ENCODE peak calls at places on chromosome 20, in eight cellular contexts. One of them, this sample, is unnamed.

GRCh38 chr20:7841967-7842301 is 98.3 kb downstream of the HAO1 start:
- DNase-seq in Karpas-422: no peak
- DNase-seq in CD4-positive, alpha-beta memory T cell: no peak
- DNase-seq in SJSA1: peak; percentile 28
- DNase-seq in fibroblast of mammary gland: peak; percentile 94
- DNase-seq in brain microvascular endothelial cell: peak; percentile 73
- DNase-seq in prostate gland: no peak
- DNase-seq in pancreas: no peak
- DNase-seq in this sample: no peak

GRCh38 chr20:14203657-14204056 is 133.8 kb downstream of the FLRT3 start:
- DNase-seq in CD4-positive, alpha-beta memory T cell: no peak
- DNase-seq in SJSA1: no peak
- DNase-seq in fibroblast of mammary gland: no peak
- DNase-seq in brain microvascular endothelial cell: no peak
- DNase-seq in prostate gland: no peak
- DNase-seq in pancreas: peak; percentile 52
- DNase-seq in Karpas-422: no peak
- DNase-seq in this sample: no peak

GRCh38 chr20:50380697-50381040 is 129.5 kb upstream of the PTPN1 start:
- DNase-seq in Karpas-422: no peak
- DNase-seq in SJSA1: peak; percentile 50
- DNase-seq in pancreas: no peak
- DNase-seq in prostate gland: peak; percentile 44
- DNase-seq in fibroblast of mammary gland: peak; percentile 68
- DNase-seq in CD4-positive, alpha-beta memory T cell: no peak
- DNase-seq in brain microvascular endothelial cell: peak; percentile 16
- DNase-seq in this sample: peak; percentile 53

GRCh38 chr20:43914286-43914685 is 366 bp upstream of the TOX2 start:
- DNase-seq in Karpas-422: no peak
- DNase-seq in brain microvascular endothelial cell: no peak
- DNase-seq in pancreas: no peak
- DNase-seq in CD4-positive, alpha-beta memory T cell: peak; percentile 9
- DNase-seq in prostate gland: no peak
- DNase-seq in SJSA1: peak; percentile 54
- DNase-seq in fibroblast of mammary gland: no peak
- DNase-seq in this sample: no peak

GRCh38 chr20:59825944-59826759 is 107.3 kb downstream of the SYCP2 start:
- DNase-seq in brain microvascular endothelial cell: no peak
- DNase-seq in SJSA1: no peak
- DNase-seq in CD4-positive, alpha-beta memory T cell: no peak
- DNase-seq in prostate gland: peak; percentile 71
- DNase-seq in pancreas: no peak
- DNase-seq in Karpas-422: no peak
- DNase-seq in fibroblast of mammary gland: no peak
- DNase-seq in this sample: peak; percentile 68

GRCh38 chr20:58864346-58864745 is 11.8 kb downstream of the GNAS start:
- DNase-seq in SJSA1: no peak
- DNase-seq in brain microvascular endothelial cell: no peak
- DNase-seq in CD4-positive, alpha-beta memory T cell: no peak
- DNase-seq in pancreas: no peak
- DNase-seq in fibroblast of mammary gland: no peak
- DNase-seq in prostate gland: no peak
- DNase-seq in Karpas-422: peak; percentile 50
- DNase-seq in this sample: no peak

GRCh38 chr20:1225729-1226313 is at the start of gene RAD21L1:
- DNase-seq in Karpas-422: no peak
- DNase-seq in brain microvascular endothelial cell: peak; percentile 58
- DNase-seq in prostate gland: peak; percentile 70
- DNase-seq in SJSA1: peak; percentile 78
- DNase-seq in CD4-positive, alpha-beta memory T cell: peak; percentile 60
- DNase-seq in pancreas: peak; percentile 92
- DNase-seq in fibroblast of mammary gland: peak; percentile 55
- DNase-seq in this sample: peak; percentile 84

GRCh38 chr20:828987-829386 is 4.5 kb upstream of the FAM110A start:
- DNase-seq in Karpas-422: no peak
- DNase-seq in fibroblast of mammary gland: no peak
- DNase-seq in brain microvascular endothelial cell: no peak
- DNase-seq in CD4-positive, alpha-beta memory T cell: no peak
- DNase-seq in SJSA1: no peak
- DNase-seq in pancreas: no peak
- DNase-seq in prostate gland: no peak
- DNase-seq in this sample: no peak

GRCh38 chr20:40908311-40908710 is 120.3 kb upstream of the TOP1 start:
- DNase-seq in Karpas-422: no peak
- DNase-seq in SJSA1: no peak
- DNase-seq in prostate gland: no peak
- DNase-seq in fibroblast of mammary gland: no peak
- DNase-seq in pancreas: no peak
- DNase-seq in brain microvascular endothelial cell: no peak
- DNase-seq in CD4-positive, alpha-beta memory T cell: no peak
- DNase-seq in this sample: no peak

GRCh38 chr20:32291166-32291565 is 13.7 kb downstream of the KIF3B start:
- DNase-seq in fibroblast of mammary gland: no peak
- DNase-seq in pancreas: no peak
- DNase-seq in Karpas-422: no peak
- DNase-seq in brain microvascular endothelial cell: no peak
- DNase-seq in prostate gland: no peak
- DNase-seq in SJSA1: no peak
- DNase-seq in CD4-positive, alpha-beta memory T cell: no peak
- DNase-seq in this sample: no peak

GRCh38 chr20:12207875-12208274 is 290.2 kb downstream of the BTBD3 start:
- DNase-seq in fibroblast of mammary gland: peak; percentile 57
- DNase-seq in pancreas: no peak
- DNase-seq in Karpas-422: peak; percentile 57
- DNase-seq in CD4-positive, alpha-beta memory T cell: no peak
- DNase-seq in prostate gland: no peak
- DNase-seq in SJSA1: peak; percentile 5
- DNase-seq in brain microvascular endothelial cell: peak; percentile 31
- DNase-seq in this sample: peak; percentile 26

GRCh38 chr20:3371757-3372156 is 35.7 kb downstream of the DNAAF9 start:
- DNase-seq in pancreas: no peak
- DNase-seq in SJSA1: no peak
- DNase-seq in prostate gland: no peak
- DNase-seq in CD4-positive, alpha-beta memory T cell: no peak
- DNase-seq in brain microvascular endothelial cell: no peak
- DNase-seq in Karpas-422: no peak
- DNase-seq in fibroblast of mammary gland: peak; percentile 2
- DNase-seq in this sample: peak; percentile 29

GRCh38 chr20:38165089-38165965 is at the start of gene TGM2:
- DNase-seq in brain microvascular endothelial cell: peak; percentile 46
- DNase-seq in SJSA1: peak; percentile 83
- DNase-seq in fibroblast of mammary gland: peak; percentile 49
- DNase-seq in CD4-positive, alpha-beta memory T cell: peak; percentile 30
- DNase-seq in prostate gland: peak; percentile 72
- DNase-seq in pancreas: peak; percentile 90
- DNase-seq in Karpas-422: peak; percentile 80
- DNase-seq in this sample: peak; percentile 87

GRCh38 chr20:21622097-21622496 is 83.4 kb upstream of the PAX1 start:
- DNase-seq in SJSA1: no peak
- DNase-seq in pancreas: no peak
- DNase-seq in Karpas-422: no peak
- DNase-seq in CD4-positive, alpha-beta memory T cell: no peak
- DNase-seq in prostate gland: peak; percentile 87
- DNase-seq in brain microvascular endothelial cell: no peak
- DNase-seq in fibroblast of mammary gland: no peak
- DNase-seq in this sample: no peak

GRCh38 chr20:667351-668034 is 8.1 kb downstream of the SCRT2 start:
- DNase-seq in CD4-positive, alpha-beta memory T cell: peak; percentile 20
- DNase-seq in prostate gland: no peak
- DNase-seq in SJSA1: peak; percentile 28
- DNase-seq in Karpas-422: peak; percentile 80
- DNase-seq in fibroblast of mammary gland: peak; percentile 40
- DNase-seq in brain microvascular endothelial cell: peak; percentile 22
- DNase-seq in pancreas: no peak
- DNase-seq in this sample: peak; percentile 68

GRCh38 chr20:31849306-31849930 is 4.0 kb upstream of the FOXS1 start:
- DNase-seq in prostate gland: peak; percentile 25
- DNase-seq in fibroblast of mammary gland: no peak
- DNase-seq in CD4-positive, alpha-beta memory T cell: no peak
- DNase-seq in SJSA1: no peak
- DNase-seq in pancreas: peak; percentile 90
- DNase-seq in brain microvascular endothelial cell: no peak
- DNase-seq in Karpas-422: no peak
- DNase-seq in this sample: peak; percentile 85

GRCh38 chr20:49964964-49965780 is 17.6 kb upstream of the SNAI1 start:
- DNase-seq in SJSA1: peak; percentile 46
- DNase-seq in CD4-positive, alpha-beta memory T cell: no peak
- DNase-seq in fibroblast of mammary gland: no peak
- DNase-seq in brain microvascular endothelial cell: peak; percentile 45
- DNase-seq in prostate gland: no peak
- DNase-seq in Karpas-422: peak; percentile 74
- DNase-seq in pancreas: peak; percentile 34
- DNase-seq in this sample: peak; percentile 37

GRCh38 chr20:25493748-25494505 is 86.5 kb downstream of the GINS1 start:
- DNase-seq in brain microvascular endothelial cell: no peak
- DNase-seq in pancreas: peak; percentile 40
- DNase-seq in Karpas-422: no peak
- DNase-seq in prostate gland: no peak
- DNase-seq in fibroblast of mammary gland: no peak
- DNase-seq in SJSA1: no peak
- DNase-seq in CD4-positive, alpha-beta memory T cell: no peak
- DNase-seq in this sample: no peak

GRCh38 chr20:16283978-16284377 is 289.3 kb downstream of the KIF16B start:
- DNase-seq in brain microvascular endothelial cell: no peak
- DNase-seq in pancreas: no peak
- DNase-seq in CD4-positive, alpha-beta memory T cell: no peak
- DNase-seq in prostate gland: no peak
- DNase-seq in fibroblast of mammary gland: no peak
- DNase-seq in SJSA1: no peak
- DNase-seq in Karpas-422: no peak
- DNase-seq in this sample: no peak

GRCh38 chr20:61810066-61810708 is 255.5 kb downstream of the TAF4 start:
- DNase-seq in fibroblast of mammary gland: no peak
- DNase-seq in brain microvascular endothelial cell: no peak
- DNase-seq in prostate gland: no peak
- DNase-seq in pancreas: no peak
- DNase-seq in CD4-positive, alpha-beta memory T cell: no peak
- DNase-seq in SJSA1: no peak
- DNase-seq in Karpas-422: no peak
- DNase-seq in this sample: no peak

GRCh38 chr20:24951536-24952047 is 2.5 kb downstream of the CST7 start:
- DNase-seq in fibroblast of mammary gland: no peak
- DNase-seq in CD4-positive, alpha-beta memory T cell: no peak
- DNase-seq in prostate gland: no peak
- DNase-seq in pancreas: no peak
- DNase-seq in brain microvascular endothelial cell: no peak
- DNase-seq in SJSA1: no peak
- DNase-seq in Karpas-422: no peak
- DNase-seq in this sample: peak; percentile 24

GRCh38 chr20:46402236-46402886 is 4.1 kb downstream of the ELMO2 start:
- DNase-seq in pancreas: no peak
- DNase-seq in fibroblast of mammary gland: peak; percentile 53
- DNase-seq in Karpas-422: no peak
- DNase-seq in SJSA1: no peak
- DNase-seq in CD4-positive, alpha-beta memory T cell: no peak
- DNase-seq in brain microvascular endothelial cell: no peak
- DNase-seq in prostate gland: no peak
- DNase-seq in this sample: no peak
- H3K4me3 ChIP-seq in pancreas: no peak overlapping the region
- H3K4me3 ChIP-seq in fibroblast of mammary gland: no peak overlapping the region
- H3K4me3 ChIP-seq in Karpas-422: peak overlapping the region; percentile 37
- H3K4me3 ChIP-seq in SJSA1: no peak overlapping the region
- H3K4me3 ChIP-seq in CD4-positive, alpha-beta memory T cell: peak overlapping the region; percentile 32
- H3K4me3 ChIP-seq in brain microvascular endothelial cell: no peak overlapping the region
- H3K4me3 ChIP-seq in prostate gland: no peak overlapping the region
- H3K4me3 ChIP-seq in this sample: peak overlapping the region; percentile 5

DNA sequence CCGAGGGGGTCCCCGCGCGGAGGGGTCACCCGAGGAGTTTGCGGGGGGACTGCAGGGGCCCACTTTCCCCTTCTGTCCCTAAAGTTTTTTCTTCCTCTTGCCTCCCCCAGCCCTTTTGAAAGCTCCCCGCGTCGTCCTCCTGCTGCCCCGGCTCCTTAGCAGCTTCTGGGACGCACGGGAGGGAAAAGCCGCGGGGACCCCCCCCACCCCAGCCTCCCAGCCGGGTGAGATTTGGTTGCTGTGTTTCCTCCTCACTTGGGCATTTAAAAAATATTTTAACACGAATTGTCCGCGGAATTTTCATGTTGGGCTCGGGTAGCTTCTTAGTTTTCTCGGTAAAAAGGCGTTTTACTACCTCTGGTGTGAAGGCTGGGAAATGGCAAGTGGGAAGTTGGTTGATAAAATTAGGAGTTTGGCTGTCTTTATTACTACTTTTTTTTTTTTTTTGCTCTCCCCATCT is 614 bp downstream of the NCOA3 start:
- DNase-seq in brain microvascular endothelial cell: no peak
- DNase-seq in Karpas-422: peak; percentile 65
- DNase-seq in SJSA1: peak; percentile 37
- DNase-seq in pancreas: no peak
- DNase-seq in fibroblast of mammary gland: no peak
- DNase-seq in prostate gland: peak; percentile 15
- DNase-seq in CD4-positive, alpha-beta memory T cell: no peak
- DNase-seq in this sample: no peak
- H3K4me3 ChIP-seq in brain microvascular endothelial cell: peak overlapping the region; percentile 83
- H3K4me3 ChIP-seq in Karpas-422: peak overlapping the region; percentile 95
- H3K4me3 ChIP-seq in SJSA1: peak overlapping the region; percentile 68
- H3K4me3 ChIP-seq in pancreas: peak overlapping the region; percentile 96
- H3K4me3 ChIP-seq in fibroblast of mammary gland: peak overlapping the region; percentile 92
- H3K4me3 ChIP-seq in prostate gland: peak overlapping the region; percentile 98
- H3K4me3 ChIP-seq in CD4-positive, alpha-beta memory T cell: peak overlapping the region; percentile 68
- H3K4me3 ChIP-seq in this sample: peak overlapping the region; percentile 97

GRCh38 chr20:44990957-44991356 is 24.6 kb downstream of the STK4 start:
- DNase-seq in brain microvascular endothelial cell: no peak
- DNase-seq in pancreas: no peak
- DNase-seq in CD4-positive, alpha-beta memory T cell: no peak
- DNase-seq in fibroblast of mammary gland: no peak
- DNase-seq in SJSA1: no peak
- DNase-seq in Karpas-422: no peak
- DNase-seq in prostate gland: no peak
- DNase-seq in this sample: no peak
- H3K4me3 ChIP-seq in brain microvascular endothelial cell: no peak overlapping the region
- H3K4me3 ChIP-seq in pancreas: no peak overlapping the region
- H3K4me3 ChIP-seq in CD4-positive, alpha-beta memory T cell: peak overlapping the region; percentile 34
- H3K4me3 ChIP-seq in fibroblast of mammary gland: no peak overlapping the region
- H3K4me3 ChIP-seq in SJSA1: no peak overlapping the region
- H3K4me3 ChIP-seq in Karpas-422: no peak overlapping the region
- H3K4me3 ChIP-seq in prostate gland: no peak overlapping the region
- H3K4me3 ChIP-seq in this sample: peak overlapping the region; percentile 4

DNA sequence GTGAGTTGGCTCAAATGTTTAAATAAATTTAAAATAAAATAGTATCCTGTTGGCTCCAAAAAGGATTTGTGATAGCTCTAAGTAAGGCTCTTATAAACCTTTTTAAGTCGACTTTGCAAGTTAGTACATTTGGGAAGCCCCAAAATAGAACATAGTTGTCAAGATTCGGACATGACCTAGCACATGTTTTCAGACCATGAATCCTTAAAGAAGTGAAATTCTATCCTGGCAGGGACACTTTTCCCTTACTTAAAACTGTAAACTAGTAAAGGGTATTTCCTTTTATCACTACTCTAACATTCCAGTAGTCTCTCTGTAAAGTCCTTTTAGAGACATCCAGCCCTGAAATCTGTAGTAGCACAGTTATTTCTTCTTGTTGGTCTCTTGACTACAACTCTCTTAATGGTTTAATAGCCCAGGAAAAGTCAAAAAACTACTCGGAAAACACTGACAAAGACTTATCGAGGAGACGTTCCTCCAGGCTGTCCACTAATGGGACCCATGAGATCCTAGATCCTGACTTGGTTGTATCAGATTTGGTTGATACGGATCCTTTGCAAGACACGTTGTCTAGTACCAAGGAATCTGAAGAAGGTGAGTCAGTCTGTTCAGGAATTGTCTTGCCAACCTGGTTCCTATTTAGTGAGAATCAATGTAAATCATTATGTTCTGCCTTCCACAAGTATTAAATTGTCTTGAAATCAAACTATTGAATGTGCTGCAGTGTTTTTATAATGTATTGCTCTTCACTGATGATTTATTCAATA is 83.6 kb downstream of the SCAND1 start:
- DNase-seq in prostate gland: no peak
- DNase-seq in fibroblast of mammary gland: peak; percentile 24
- DNase-seq in pancreas: no peak
- DNase-seq in brain microvascular endothelial cell: peak; percentile 14
- DNase-seq in CD4-positive, alpha-beta memory T cell: no peak
- DNase-seq in SJSA1: no peak
- DNase-seq in Karpas-422: no peak
- DNase-seq in this sample: no peak
- H3K4me3 ChIP-seq in prostate gland: no peak overlapping the region
- H3K4me3 ChIP-seq in fibroblast of mammary gland: no peak overlapping the region
- H3K4me3 ChIP-seq in pancreas: no peak overlapping the region
- H3K4me3 ChIP-seq in brain microvascular endothelial cell: no peak overlapping the region
- H3K4me3 ChIP-seq in CD4-positive, alpha-beta memory T cell: no peak overlapping the region
- H3K4me3 ChIP-seq in SJSA1: peak overlapping the region; percentile 21
- H3K4me3 ChIP-seq in Karpas-422: no peak overlapping the region
- H3K4me3 ChIP-seq in this sample: peak overlapping the region; percentile 5

This sample was measured in stomach.